ENCODE peak calls at places on chromosomes 4 and X, in four cellular contexts. One of them, this sample, is unnamed.
A peak's percentile ranks its signal among the peaks of the same experiment; 100 is the strongest.

GRCh38 chr4:26217429-26217828 is 103.4 kb upstream of the RBPJ start:
- DNase-seq in SW480: no peak
- DNase-seq in BJ: no peak
- DNase-seq in smooth muscle cell of the brain vasculature: no peak
- DNase-seq in this sample: peak; percentile 89

GRCh38 chr4:38678078-38678477 is 14.1 kb downstream of the KLF3 start:
- DNase-seq in SW480: no peak
- DNase-seq in BJ: peak; percentile 80
- DNase-seq in smooth muscle cell of the brain vasculature: no peak
- DNase-seq in this sample: no peak

GRCh38 chr4:48665555-48666186 is 114.4 kb downstream of the FRYL start:
- DNase-seq in SW480: peak; percentile 54
- DNase-seq in BJ: no peak
- DNase-seq in smooth muscle cell of the brain vasculature: no peak
- DNase-seq in this sample: no peak

GRCh38 chr4:76562161-76562560 is 127.1 kb downstream of the SHROOM3 start:
- DNase-seq in SW480: no peak
- DNase-seq in BJ: peak; percentile 77
- DNase-seq in smooth muscle cell of the brain vasculature: no peak
- DNase-seq in this sample: no peak

GRCh38 chr4:7333801-7334421 is 100.8 kb downstream of the PSAPL1 start:
- DNase-seq in SW480: no peak
- DNase-seq in BJ: no peak
- DNase-seq in smooth muscle cell of the brain vasculature: peak; percentile 40
- DNase-seq in this sample: no peak

GRCh38 chrX:7500386-7500785 is 342.6 kb upstream of the VCX start:
- DNase-seq in SW480: no peak
- DNase-seq in BJ: no peak
- DNase-seq in smooth muscle cell of the brain vasculature: no peak
- DNase-seq in this sample: no peak

GRCh38 chr4:62709618-62710252 is 1509.6 kb downstream of the ADGRL3 start:
- DNase-seq in SW480: peak; percentile 4
- DNase-seq in BJ: no peak
- DNase-seq in smooth muscle cell of the brain vasculature: no peak
- DNase-seq in this sample: peak; percentile 48

GRCh38 chr4:155609455-155610059 is 57.1 kb upstream of the GUCY1A1 start:
- DNase-seq in SW480: no peak
- DNase-seq in BJ: no peak
- DNase-seq in smooth muscle cell of the brain vasculature: no peak
- DNase-seq in this sample: no peak

GRCh38 chrX:128698528-128698927 is 646.3 kb upstream of the ACTRT1 start:
- DNase-seq in SW480: no peak
- DNase-seq in BJ: no peak
- DNase-seq in smooth muscle cell of the brain vasculature: no peak
- DNase-seq in this sample: peak; percentile 60

GRCh38 chrX:77404318-77404878 is 42.8 kb upstream of the FGF16 start:
- DNase-seq in SW480: no peak
- DNase-seq in BJ: no peak
- DNase-seq in smooth muscle cell of the brain vasculature: no peak
- DNase-seq in this sample: no peak

GRCh38 chr4:25677943-25678342 is 22.3 kb downstream of the SLC34A2 start:
- DNase-seq in SW480: no peak
- DNase-seq in BJ: no peak
- DNase-seq in smooth muscle cell of the brain vasculature: no peak
- DNase-seq in this sample: no peak

GRCh38 chr4:105632599-105632998 is 75.9 kb downstream of the INTS12 start:
- DNase-seq in SW480: no peak
- DNase-seq in BJ: no peak
- DNase-seq in smooth muscle cell of the brain vasculature: no peak
- DNase-seq in this sample: no peak

GRCh38 chrX:24259544-24260240 is 54.2 kb downstream of the SUPT20HL2 start:
- DNase-seq in SW480: peak; percentile 46
- DNase-seq in BJ: no peak
- DNase-seq in smooth muscle cell of the brain vasculature: peak; percentile 35
- DNase-seq in this sample: peak; percentile 37

GRCh38 chr4:2822461-2823300 is 21.0 kb upstream of the ADD1 start:
- DNase-seq in SW480: no peak
- DNase-seq in BJ: no peak
- DNase-seq in smooth muscle cell of the brain vasculature: no peak
- DNase-seq in this sample: no peak

GRCh38 chr4:151822331-151822730 is 61.5 kb upstream of the GATB start:
- DNase-seq in SW480: no peak
- DNase-seq in BJ: no peak
- DNase-seq in smooth muscle cell of the brain vasculature: no peak
- DNase-seq in this sample: no peak

GRCh38 chr4:159922119-159922518 is 819.2 kb downstream of the RAPGEF2 start:
- DNase-seq in SW480: no peak
- DNase-seq in BJ: no peak
- DNase-seq in smooth muscle cell of the brain vasculature: no peak
- DNase-seq in this sample: no peak

GRCh38 chrX:69268637-69269036 is 103.4 kb upstream of the PJA1 start:
- DNase-seq in SW480: no peak
- DNase-seq in BJ: no peak
- DNase-seq in smooth muscle cell of the brain vasculature: no peak
- DNase-seq in this sample: no peak

GRCh38 chr4:24763631-24764302 is 31.6 kb upstream of the SOD3 start:
- DNase-seq in SW480: no peak
- DNase-seq in BJ: peak; percentile 43
- DNase-seq in smooth muscle cell of the brain vasculature: no peak
- DNase-seq in this sample: no peak

GRCh38 chr4:165625281-165625680 is 246.5 kb downstream of the CPE start:
- DNase-seq in SW480: no peak
- DNase-seq in BJ: no peak
- DNase-seq in smooth muscle cell of the brain vasculature: no peak
- DNase-seq in this sample: no peak

GRCh38 chr4:17670423-17670822 is 56.0 kb downstream of the MED28 start:
- DNase-seq in SW480: no peak
- DNase-seq in BJ: no peak
- DNase-seq in smooth muscle cell of the brain vasculature: no peak
- DNase-seq in this sample: no peak

GRCh38 chr4:145216532-145216931 is 36.1 kb upstream of the OTUD4 start:
- DNase-seq in SW480: peak; percentile 46
- DNase-seq in BJ: no peak
- DNase-seq in smooth muscle cell of the brain vasculature: peak; percentile 20
- DNase-seq in this sample: peak; percentile 29

GRCh38 chrX:49225858-49226257 is 7.3 kb downstream of the CACNA1F start:
- DNase-seq in SW480: no peak
- DNase-seq in BJ: no peak
- DNase-seq in smooth muscle cell of the brain vasculature: no peak
- DNase-seq in this sample: no peak

GRCh38 chr4:121712783-121713182 is 16.0 kb upstream of the ANXA5 start:
- DNase-seq in SW480: no peak
- DNase-seq in BJ: no peak
- DNase-seq in smooth muscle cell of the brain vasculature: no peak
- DNase-seq in this sample: no peak

GRCh38 chrX:108225456-108225730 is 133.8 kb downstream of the ATG4A start:
- DNase-seq in SW480: no peak
- DNase-seq in BJ: no peak
- DNase-seq in smooth muscle cell of the brain vasculature: no peak
- DNase-seq in this sample: no peak

GRCh38 chr4:144171697-144172096 is 31.2 kb upstream of the GYPA start:
- DNase-seq in SW480: no peak
- DNase-seq in BJ: no peak
- DNase-seq in smooth muscle cell of the brain vasculature: no peak
- DNase-seq in this sample: no peak

GRCh38 chr4:24244663-24245519 is 339.5 kb downstream of the DHX15 start:
- DNase-seq in SW480: no peak
- DNase-seq in BJ: no peak
- DNase-seq in smooth muscle cell of the brain vasculature: no peak
- DNase-seq in this sample: no peak

GRCh38 chrX:43508694-43509093 is 147.4 kb upstream of the MAOA start:
- DNase-seq in SW480: no peak
- DNase-seq in BJ: no peak
- DNase-seq in smooth muscle cell of the brain vasculature: no peak
- DNase-seq in this sample: no peak

GRCh38 chr4:141636077-141636770 is at the start of gene IL15:
- DNase-seq in SW480: peak; percentile 63
- DNase-seq in BJ: no peak
- DNase-seq in smooth muscle cell of the brain vasculature: no peak
- DNase-seq in this sample: peak; percentile 5

GRCh38 chrX:16604300-16604699 is 45.7 kb upstream of the S100G start:
- DNase-seq in SW480: no peak
- DNase-seq in BJ: no peak
- DNase-seq in smooth muscle cell of the brain vasculature: no peak
- DNase-seq in this sample: no peak

GRCh38 chrX:18422325-18422724 is 3.1 kb upstream of the CDKL5 start:
- DNase-seq in SW480: no peak
- DNase-seq in BJ: peak; percentile 57
- DNase-seq in smooth muscle cell of the brain vasculature: no peak
- DNase-seq in this sample: no peak

GRCh38 chr4:116537828-116538227 is 547.5 kb downstream of the TRAM1L1 start:
- DNase-seq in SW480: no peak
- DNase-seq in BJ: no peak
- DNase-seq in smooth muscle cell of the brain vasculature: no peak
- DNase-seq in this sample: no peak

GRCh38 chrX:56762220-56762619 is 33.2 kb downstream of the NBDY start:
- DNase-seq in SW480: no peak
- DNase-seq in BJ: no peak
- DNase-seq in smooth muscle cell of the brain vasculature: no peak
- DNase-seq in this sample: no peak

GRCh38 chr4:16075975-16076757 is 7.7 kb downstream of the PROM1 start:
- DNase-seq in SW480: no peak
- DNase-seq in BJ: no peak
- DNase-seq in smooth muscle cell of the brain vasculature: no peak
- DNase-seq in this sample: no peak

GRCh38 chr4:153705743-153706468 is 21.8 kb downstream of the TLR2 start:
- DNase-seq in SW480: no peak
- DNase-seq in BJ: no peak
- DNase-seq in smooth muscle cell of the brain vasculature: no peak
- DNase-seq in this sample: no peak

GRCh38 chr4:2799971-2800690 is 7.2 kb downstream of the SH3BP2 start:
- DNase-seq in SW480: peak; percentile 29
- DNase-seq in BJ: no peak
- DNase-seq in smooth muscle cell of the brain vasculature: no peak
- DNase-seq in this sample: no peak

GRCh38 chr4:39721788-39722187 is 23.9 kb downstream of the UBE2K start:
- DNase-seq in SW480: no peak
- DNase-seq in BJ: no peak
- DNase-seq in smooth muscle cell of the brain vasculature: no peak
- DNase-seq in this sample: no peak

GRCh38 chr4:187908079-187908501 is 87.5 kb upstream of the ZFP42 start:
- DNase-seq in SW480: no peak
- DNase-seq in BJ: peak; percentile 28
- DNase-seq in smooth muscle cell of the brain vasculature: peak; percentile 13
- DNase-seq in this sample: no peak

GRCh38 chr4:26787461-26788340 is 72.9 kb upstream of the STIM2 start:
- DNase-seq in SW480: peak; percentile 50
- DNase-seq in BJ: no peak
- DNase-seq in smooth muscle cell of the brain vasculature: no peak
- DNase-seq in this sample: no peak

GRCh38 chr4:143616771-143617170 is 83.7 kb downstream of the FREM3 start:
- DNase-seq in SW480: peak; percentile 88
- DNase-seq in BJ: peak; percentile 41
- DNase-seq in smooth muscle cell of the brain vasculature: no peak
- DNase-seq in this sample: no peak